ENCODE peak calls at places on chromosome 15, in six cellular contexts. Q is HL-60; G is stromal cell of bone marrow; B is progenitor cell of endocrine pancreas; N is activated CD4-positive, alpha-beta T cell treated with anti-CD3 and anti-CD28 coated beads for 36 hours; C is ovary. J is an unnamed sample.

GRCh38 chr15:62850791-62851291 is 191.7 kb upstream of the TPM1 start:
- DNase-seq in Q (no peak), G (no peak), B (no peak), N (no peak), C (no peak), J (peak)

GRCh38 chr15:83698294-83698693 is 44.4 kb downstream of the ADAMTSL3 start:
- DNase-seq in Q (no peak), G (peak), B (no peak), N (no peak), C (peak), J (peak)

GRCh38 chr15:71468715-71469114 is 341.6 kb upstream of the NR2E3 start:
- DNase-seq in Q (no peak), G (no peak), B (no peak), N (no peak), C (no peak), J (no peak)

GRCh38 chr15:95715116-95715888 is 615.2 kb upstream of the NR2F2 start:
- DNase-seq in Q (no peak), G (no peak), B (no peak), N (no peak), C (no peak), J (peak)

GRCh38 chr15:68536331-68537095 is 42.3 kb upstream of the CORO2B start:
- DNase-seq in Q (no peak), G (peak), B (no peak), N (no peak), C (no peak), J (peak)

GRCh38 chr15:65208656-65209055 is 2.6 kb downstream of the CILP start:
- DNase-seq in Q (no peak), G (no peak), B (no peak), N (no peak), C (no peak), J (no peak)

GRCh38 chr15:75809986-75810750 is 33.1 kb upstream of the UBE2Q2 start:
- DNase-seq in Q (peak), G (no peak), B (no peak), N (peak), C (no peak), J (peak)

GRCh38 chr15:73941871-73942635 is 15.8 kb downstream of the LOXL1 start:
- DNase-seq in Q (no peak), G (no peak), B (no peak), N (no peak), C (no peak), J (no peak)

GRCh38 chr15:34109775-34110663 is 8.1 kb downstream of the PGBD4 start:
- DNase-seq in Q (peak), G (no peak), B (no peak), N (no peak), C (no peak), J (peak)

GRCh38 chr15:30962079-30962478 is 29.3 kb downstream of the MTMR10 start:
- DNase-seq in Q (peak), G (no peak), B (no peak), N (no peak), C (no peak), J (no peak)

GRCh38 chr15:90872481-90873184 is 4.2 kb downstream of the FURIN start:
- DNase-seq in Q (no peak), G (no peak), B (no peak), N (peak), C (no peak), J (peak)

GRCh38 chr15:98779463-98780071 is 131.2 kb downstream of the IGF1R start:
- DNase-seq in Q (peak), G (peak), B (peak), N (peak), C (peak), J (peak)

GRCh38 chr15:43258781-43259180 is 7.9 kb downstream of the TGM5 start:
- DNase-seq in Q (no peak), G (no peak), B (no peak), N (no peak), C (no peak), J (no peak)

GRCh38 chr15:57873564-57874209 is 167.2 kb downstream of the POLR2M start:
- DNase-seq in Q (no peak), G (no peak), B (no peak), N (no peak), C (no peak), J (peak)

GRCh38 chr15:48132874-48133273 is 12.1 kb downstream of the SLC24A5 start:
- DNase-seq in Q (no peak), G (no peak), B (no peak), N (no peak), C (no peak), J (no peak)

GRCh38 chr15:70906842-70907241 is 14.2 kb downstream of the LRRC49 start:
- DNase-seq in Q (no peak), G (no peak), B (no peak), N (no peak), C (no peak), J (no peak)

GRCh38 chr15:89648106-89649012 is 6.9 kb downstream of the KIF7 start:
- DNase-seq in Q (no peak), G (no peak), B (no peak), N (no peak), C (peak), J (no peak)

GRCh38 chr15:58463815-58464697 is 32.3 kb downstream of the LIPC start:
- DNase-seq in Q (no peak), G (no peak), B (no peak), N (no peak), C (no peak), J (peak)

GRCh38 chr15:80744411-80744810 is 34.8 kb upstream of the CEMIP start:
- DNase-seq in Q (no peak), G (no peak), B (no peak), N (no peak), C (no peak), J (no peak)

GRCh38 chr15:63984331-63984730 is 62.0 kb downstream of the DAPK2 start:
- DNase-seq in Q (no peak), G (no peak), B (no peak), N (no peak), C (no peak), J (no peak)

GRCh38 chr15:100348578-100348977 is 6.8 kb upstream of the ADAMTS17 start:
- DNase-seq in Q (no peak), G (no peak), B (no peak), N (no peak), C (no peak), J (no peak)

GRCh38 chr15:74387988-74388955 is 20.8 kb upstream of the CYP11A1 start:
- DNase-seq in Q (no peak), G (no peak), B (no peak), N (no peak), C (no peak), J (no peak)

GRCh38 chr15:95459288-95459687 is 871.2 kb upstream of the NR2F2 start:
- DNase-seq in Q (no peak), G (peak), B (no peak), N (no peak), C (no peak), J (peak)

GRCh38 chr15:25905140-25905539 is 42.0 kb upstream of the ATP10A start:
- DNase-seq in Q (no peak), G (peak), B (no peak), N (peak), C (no peak), J (peak)